ENCODE peak calls at places on chromosomes 16 and 17, in eight cellular contexts. C is anterior cingulate cortex; N is mucosa of gallbladder; L is GM04504; K is stimulated activated CD8-positive, alpha-beta memory T cell treated with anti-CD3 and anti-CD28 coated beads, Interleukin-2, amount 100 ng/mL, for 48 hours; J is stimulated activated CD4-positive, alpha-beta T cell treated with anti-CD3 and anti-CD28 coated beads, Interleukin-2, amount 100 ng/mL, for 24 hours; T is globus pallidus; F is CD8-positive, alpha-beta T cell. B is an unnamed sample.

GRCh38 chr17:10286324-10286723 is 86.5 kb downstream of the MYH13 start:
- DNase-seq in C (no peak), N (no peak), L (no peak), K (no peak), J (no peak), T (no peak), F (no peak), B (peak; percentile 30)

GRCh38 chr17:74547736-74548135 is 1.8 kb upstream of the CD300C start:
- DNase-seq in C (no peak), N (no peak), L (no peak), K (peak; percentile 10), J (no peak), T (no peak), F (no peak), B (peak; percentile 28)

GRCh38 chr17:58244958-58245357 is 6.6 kb downstream of the LPO start:
- DNase-seq in C (no peak), N (no peak), L (no peak), K (no peak), J (no peak), T (no peak), F (no peak), B (no peak)

GRCh38 chr16:49589721-49590120 is 216.1 kb downstream of the C16orf78 start:
- DNase-seq in C (no peak), N (no peak), L (no peak), K (no peak), J (no peak), T (no peak), F (no peak), B (no peak)

GRCh38 chr17:21525464-21526130 is 149.4 kb downstream of the KCNJ12 start:
- DNase-seq in C (no peak), N (no peak), L (no peak), K (no peak), J (no peak), T (no peak), F (no peak), B (no peak)

GRCh38 chr17:49344914-49345313 is 17.1 kb downstream of the ZNF652 start:
- DNase-seq in C (no peak), N (no peak), L (no peak), K (no peak), J (no peak), T (no peak), F (no peak), B (no peak)

GRCh38 chr17:82973456-82974135 is 105.8 kb upstream of the METRNL start:
- DNase-seq in C (no peak), N (no peak), L (no peak), K (no peak), J (no peak), T (no peak), F (no peak), B (no peak)

GRCh38 chr17:30363715-30364202 is 15.0 kb upstream of the CPD start:
- DNase-seq in C (no peak), N (peak; percentile 58), L (peak; percentile 34), K (peak; percentile 73), J (peak; percentile 84), T (no peak), F (peak; percentile 43), B (no peak)

GRCh38 chr17:79918581-79919163 is 79.4 kb upstream of the CBX4 start:
- DNase-seq in C (no peak), N (no peak), L (no peak), K (no peak), J (no peak), T (no peak), F (no peak), B (no peak)

GRCh38 chr17:16262201-16262600 is 45.2 kb downstream of the PIGL start:
- DNase-seq in C (no peak), N (no peak), L (no peak), K (no peak), J (no peak), T (no peak), F (no peak), B (no peak)

B was measured in HTR-8/SVneo.